ENCODE peak calls at places on chromosomes 3 and 15, in seven cellular contexts. One of them, this sample, is unnamed.

GRCh38 chr15:44216958-44217357 is 21.9 kb upstream of the FRMD5 start:
- DNase-seq in B cell: no peak
- DNase-seq in fibroblast of the conjunctiva: no peak
- DNase-seq in OCI-M1: no peak
- DNase-seq in body of pancreas: no peak
- DNase-seq in H9: no peak
- DNase-seq in sciatic nerve: no peak
- DNase-seq in this sample: no peak

GRCh38 chr3:58062469-58062868 is 54.2 kb downstream of the FLNB start:
- DNase-seq in B cell: no peak
- DNase-seq in fibroblast of the conjunctiva: no peak
- DNase-seq in OCI-M1: peak; percentile 39
- DNase-seq in body of pancreas: no peak
- DNase-seq in H9: no peak
- DNase-seq in sciatic nerve: no peak
- DNase-seq in this sample: no peak

GRCh38 chr3:42652611-42653302 is 740 bp upstream of the ZBTB47 start:
- DNase-seq in B cell: no peak
- DNase-seq in fibroblast of the conjunctiva: peak; percentile 57
- DNase-seq in OCI-M1: peak; percentile 86
- DNase-seq in body of pancreas: peak; percentile 53
- DNase-seq in H9: peak; percentile 58
- DNase-seq in sciatic nerve: peak; percentile 77
- DNase-seq in this sample: peak; percentile 83

GRCh38 chr3:196803891-196804468 is 63.7 kb upstream of the SENP5 start:
- DNase-seq in B cell: no peak
- DNase-seq in fibroblast of the conjunctiva: no peak
- DNase-seq in OCI-M1: no peak
- DNase-seq in body of pancreas: no peak
- DNase-seq in H9: no peak
- DNase-seq in sciatic nerve: no peak
- DNase-seq in this sample: no peak

GRCh38 chr3:42031808-42032475 is 59.2 kb upstream of the TRAK1 start:
- DNase-seq in B cell: no peak
- DNase-seq in fibroblast of the conjunctiva: no peak
- DNase-seq in OCI-M1: no peak
- DNase-seq in body of pancreas: no peak
- DNase-seq in H9: no peak
- DNase-seq in sciatic nerve: no peak
- DNase-seq in this sample: no peak

GRCh38 chr3:151460240-151460639 is 621 bp downstream of the IGSF10 start:
- DNase-seq in B cell: no peak
- DNase-seq in fibroblast of the conjunctiva: no peak
- DNase-seq in OCI-M1: no peak
- DNase-seq in body of pancreas: no peak
- DNase-seq in H9: no peak
- DNase-seq in sciatic nerve: no peak
- DNase-seq in this sample: no peak

GRCh38 chr3:14804835-14805780 is 13.7 kb upstream of the FGD5 start:
- DNase-seq in B cell: no peak
- DNase-seq in fibroblast of the conjunctiva: no peak
- DNase-seq in OCI-M1: peak; percentile 34
- DNase-seq in body of pancreas: no peak
- DNase-seq in H9: no peak
- DNase-seq in sciatic nerve: no peak
- DNase-seq in this sample: no peak

GRCh38 chr3:194380300-194380699 is 10.8 kb upstream of the LRRC15 start:
- DNase-seq in B cell: no peak
- DNase-seq in fibroblast of the conjunctiva: no peak
- DNase-seq in OCI-M1: no peak
- DNase-seq in body of pancreas: no peak
- DNase-seq in H9: peak; percentile 21
- DNase-seq in sciatic nerve: no peak
- DNase-seq in this sample: no peak

GRCh38 chr3:111737712-111738097 is 121.4 kb upstream of the PHLDB2 start:
- DNase-seq in B cell: no peak
- DNase-seq in fibroblast of the conjunctiva: peak; percentile 85
- DNase-seq in OCI-M1: no peak
- DNase-seq in body of pancreas: peak; percentile 76
- DNase-seq in H9: no peak
- DNase-seq in sciatic nerve: no peak
- DNase-seq in this sample: no peak

GRCh38 chr3:32045091-32045964 is 61.1 kb upstream of the GPD1L start:
- DNase-seq in B cell: no peak
- DNase-seq in fibroblast of the conjunctiva: peak; percentile 83
- DNase-seq in OCI-M1: no peak
- DNase-seq in body of pancreas: peak; percentile 73
- DNase-seq in H9: peak; percentile 38
- DNase-seq in sciatic nerve: no peak
- DNase-seq in this sample: no peak

GRCh38 chr15:60412807-60413597 is 15.2 kb upstream of the ANXA2 start:
- DNase-seq in B cell: no peak
- DNase-seq in fibroblast of the conjunctiva: no peak
- DNase-seq in OCI-M1: no peak
- DNase-seq in body of pancreas: no peak
- DNase-seq in H9: no peak
- DNase-seq in sciatic nerve: no peak
- DNase-seq in this sample: no peak

GRCh38 chr3:150278843-150279341 is 129.2 kb upstream of the TSC22D2 start:
- DNase-seq in B cell: no peak
- DNase-seq in fibroblast of the conjunctiva: no peak
- DNase-seq in OCI-M1: no peak
- DNase-seq in body of pancreas: no peak
- DNase-seq in H9: peak; percentile 45
- DNase-seq in sciatic nerve: no peak
- DNase-seq in this sample: no peak

GRCh38 chr3:129345971-129346370 is 67.3 kb downstream of the HMCES start:
- DNase-seq in B cell: no peak
- DNase-seq in fibroblast of the conjunctiva: no peak
- DNase-seq in OCI-M1: no peak
- DNase-seq in body of pancreas: no peak
- DNase-seq in H9: no peak
- DNase-seq in sciatic nerve: no peak
- DNase-seq in this sample: no peak

GRCh38 chr3:187746479-187747335 is 1.4 kb upstream of the BCL6 start:
- DNase-seq in B cell: no peak
- DNase-seq in fibroblast of the conjunctiva: no peak
- DNase-seq in OCI-M1: no peak
- DNase-seq in body of pancreas: no peak
- DNase-seq in H9: no peak
- DNase-seq in sciatic nerve: peak; percentile 60
- DNase-seq in this sample: peak; percentile 55

GRCh38 chr3:124905093-124905492 is 17.9 kb upstream of the ITGB5 start:
- DNase-seq in B cell: no peak
- DNase-seq in fibroblast of the conjunctiva: no peak
- DNase-seq in OCI-M1: no peak
- DNase-seq in body of pancreas: no peak
- DNase-seq in H9: no peak
- DNase-seq in sciatic nerve: no peak
- DNase-seq in this sample: no peak

GRCh38 chr3:70771426-70772147 is 459.1 kb upstream of the MDFIC2 start:
- DNase-seq in B cell: no peak
- DNase-seq in fibroblast of the conjunctiva: no peak
- DNase-seq in OCI-M1: no peak
- DNase-seq in body of pancreas: no peak
- DNase-seq in H9: no peak
- DNase-seq in sciatic nerve: no peak
- DNase-seq in this sample: no peak

GRCh38 chr3:174538116-174538515 is 321.0 kb upstream of the NAALADL2 start:
- DNase-seq in B cell: no peak
- DNase-seq in fibroblast of the conjunctiva: no peak
- DNase-seq in OCI-M1: no peak
- DNase-seq in body of pancreas: no peak
- DNase-seq in H9: no peak
- DNase-seq in sciatic nerve: no peak
- DNase-seq in this sample: no peak

GRCh38 chr3:149089395-149089794 is 3.1 kb upstream of the HLTF start:
- DNase-seq in B cell: no peak
- DNase-seq in fibroblast of the conjunctiva: no peak
- DNase-seq in OCI-M1: no peak
- DNase-seq in body of pancreas: no peak
- DNase-seq in H9: no peak
- DNase-seq in sciatic nerve: no peak
- DNase-seq in this sample: no peak

GRCh38 chr3:46097691-46098241 is 70.5 kb upstream of the XCR1 start:
- DNase-seq in B cell: no peak
- DNase-seq in fibroblast of the conjunctiva: no peak
- DNase-seq in OCI-M1: peak; percentile 65
- DNase-seq in body of pancreas: no peak
- DNase-seq in H9: no peak
- DNase-seq in sciatic nerve: no peak
- DNase-seq in this sample: peak; percentile 52

GRCh38 chr3:149013726-149014125 is 22.4 kb downstream of the GYG1 start:
- DNase-seq in B cell: no peak
- DNase-seq in fibroblast of the conjunctiva: no peak
- DNase-seq in OCI-M1: no peak
- DNase-seq in body of pancreas: no peak
- DNase-seq in H9: no peak
- DNase-seq in sciatic nerve: no peak
- DNase-seq in this sample: no peak

GRCh38 chr15:76012021-76012551 is at the start of gene NRG4:
- DNase-seq in B cell: no peak
- DNase-seq in fibroblast of the conjunctiva: no peak
- DNase-seq in OCI-M1: peak; percentile 73
- DNase-seq in body of pancreas: peak; percentile 72
- DNase-seq in H9: no peak
- DNase-seq in sciatic nerve: no peak
- DNase-seq in this sample: peak; percentile 40

GRCh38 chr3:14329116-14329830 is 73.1 kb upstream of the SLC6A6 start:
- DNase-seq in B cell: no peak
- DNase-seq in fibroblast of the conjunctiva: no peak
- DNase-seq in OCI-M1: no peak
- DNase-seq in body of pancreas: no peak
- DNase-seq in H9: peak; percentile 85
- DNase-seq in sciatic nerve: no peak
- DNase-seq in this sample: peak; percentile 76

GRCh38 chr3:12815719-12816118 is 19.2 kb downstream of the CAND2 start:
- DNase-seq in B cell: no peak
- DNase-seq in fibroblast of the conjunctiva: no peak
- DNase-seq in OCI-M1: no peak
- DNase-seq in body of pancreas: no peak
- DNase-seq in H9: no peak
- DNase-seq in sciatic nerve: no peak
- DNase-seq in this sample: no peak

GRCh38 chr3:25592510-25592968 is 72.2 kb downstream of the TOP2B start:
- DNase-seq in B cell: no peak
- DNase-seq in fibroblast of the conjunctiva: peak; percentile 61
- DNase-seq in OCI-M1: peak; percentile 51
- DNase-seq in body of pancreas: no peak
- DNase-seq in H9: no peak
- DNase-seq in sciatic nerve: no peak
- DNase-seq in this sample: no peak

GRCh38 chr15:42385206-42385979 is 26.1 kb downstream of the CAPN3 start:
- DNase-seq in B cell: no peak
- DNase-seq in fibroblast of the conjunctiva: peak; percentile 26
- DNase-seq in OCI-M1: peak; percentile 80
- DNase-seq in body of pancreas: no peak
- DNase-seq in H9: peak; percentile 80
- DNase-seq in sciatic nerve: no peak
- DNase-seq in this sample: peak; percentile 84

GRCh38 chr3:47356201-47356600 is 24.6 kb upstream of the PTPN23 start:
- DNase-seq in B cell: no peak
- DNase-seq in fibroblast of the conjunctiva: no peak
- DNase-seq in OCI-M1: no peak
- DNase-seq in body of pancreas: no peak
- DNase-seq in H9: no peak
- DNase-seq in sciatic nerve: no peak
- DNase-seq in this sample: no peak

GRCh38 chr3:134376385-134376765 is 2.1 kb upstream of the AMOTL2 start:
- DNase-seq in B cell: no peak
- DNase-seq in fibroblast of the conjunctiva: no peak
- DNase-seq in OCI-M1: no peak
- DNase-seq in body of pancreas: no peak
- DNase-seq in H9: peak; percentile 14
- DNase-seq in sciatic nerve: no peak
- DNase-seq in this sample: no peak

GRCh38 chr15:67067930-67068542 is 2.6 kb downstream of the SMAD3 start:
- DNase-seq in B cell: no peak
- DNase-seq in fibroblast of the conjunctiva: no peak
- DNase-seq in OCI-M1: peak; percentile 53
- DNase-seq in body of pancreas: no peak
- DNase-seq in H9: no peak
- DNase-seq in sciatic nerve: no peak
- DNase-seq in this sample: no peak

GRCh38 chr3:76699846-76700245 is 340.1 kb upstream of the ROBO2 start:
- DNase-seq in B cell: no peak
- DNase-seq in fibroblast of the conjunctiva: no peak
- DNase-seq in OCI-M1: no peak
- DNase-seq in body of pancreas: no peak
- DNase-seq in H9: no peak
- DNase-seq in sciatic nerve: no peak
- DNase-seq in this sample: no peak

GRCh38 chr3:78604328-78604727 is 1163.5 kb downstream of the ROBO1 start:
- DNase-seq in B cell: no peak
- DNase-seq in fibroblast of the conjunctiva: peak; percentile 18
- DNase-seq in OCI-M1: no peak
- DNase-seq in body of pancreas: no peak
- DNase-seq in H9: no peak
- DNase-seq in sciatic nerve: no peak
- DNase-seq in this sample: no peak

GRCh38 chr15:48596415-48596814 is 49.1 kb downstream of the FBN1 start:
- DNase-seq in B cell: no peak
- DNase-seq in fibroblast of the conjunctiva: no peak
- DNase-seq in OCI-M1: no peak
- DNase-seq in body of pancreas: no peak
- DNase-seq in H9: no peak
- DNase-seq in sciatic nerve: no peak
- DNase-seq in this sample: no peak

GRCh38 chr15:51132384-51133139 is 37.9 kb upstream of the TNFAIP8L3 start:
- DNase-seq in B cell: no peak
- DNase-seq in fibroblast of the conjunctiva: peak; percentile 96
- DNase-seq in OCI-M1: peak; percentile 64
- DNase-seq in body of pancreas: peak; percentile 26
- DNase-seq in H9: peak; percentile 50
- DNase-seq in sciatic nerve: peak; percentile 75
- DNase-seq in this sample: peak; percentile 41

GRCh38 chr3:149603126-149604074 is 54.4 kb downstream of the WWTR1 start:
- DNase-seq in B cell: no peak
- DNase-seq in fibroblast of the conjunctiva: no peak
- DNase-seq in OCI-M1: no peak
- DNase-seq in body of pancreas: no peak
- DNase-seq in H9: no peak
- DNase-seq in sciatic nerve: no peak
- DNase-seq in this sample: no peak

GRCh38 chr3:100411091-100411982 is 10.0 kb downstream of the LNP1 start:
- DNase-seq in B cell: no peak
- DNase-seq in fibroblast of the conjunctiva: no peak
- DNase-seq in OCI-M1: no peak
- DNase-seq in body of pancreas: no peak
- DNase-seq in H9: no peak
- DNase-seq in sciatic nerve: no peak
- DNase-seq in this sample: no peak

This sample was measured in KBM-7.